ENCODE peak calls at places on chromosome 22, in four cellular contexts. J is A549, A is K562, Z is HepG2. M is an unnamed sample.

GRCh38 chr22:23203452-23204124 is 23.3 kb downstream of the BCR start:
- DNase-seq in J (no peak), A (peak), Z (no peak), M (no peak)

GRCh38 chr22:46881373-46882118 is 119.1 kb downstream of the TBC1D22A start:
- DNase-seq in J (no peak), A (no peak), Z (no peak), M (no peak)

GRCh38 chr22:39992088-39992826 is 2.5 kb upstream of the FAM83F start:
- DNase-seq in J (no peak), A (no peak), Z (no peak), M (no peak)

GRCh38 chr22:30855266-30855665 is 113.3 kb downstream of the MORC2 start:
- DNase-seq in J (no peak), A (no peak), Z (no peak), M (no peak)

GRCh38 chr22:25363474-25363873 is 144.0 kb downstream of the CRYBB2 start:
- DNase-seq in J (no peak), A (no peak), Z (no peak), M (no peak)

GRCh38 chr22:33076368-33076767 is 18.2 kb upstream of the SYN3 start:
- DNase-seq in J (no peak), A (no peak), Z (no peak), M (no peak)

GRCh38 chr22:49999063-49999900 is 13.3 kb downstream of the IL17REL start:
- DNase-seq in J (no peak), A (peak), Z (no peak), M (no peak)

GRCh38 chr22:43465291-43466015 is 53.6 kb downstream of the MPPED1 start:
- DNase-seq in J (no peak), A (no peak), Z (no peak), M (no peak)

DNA sequence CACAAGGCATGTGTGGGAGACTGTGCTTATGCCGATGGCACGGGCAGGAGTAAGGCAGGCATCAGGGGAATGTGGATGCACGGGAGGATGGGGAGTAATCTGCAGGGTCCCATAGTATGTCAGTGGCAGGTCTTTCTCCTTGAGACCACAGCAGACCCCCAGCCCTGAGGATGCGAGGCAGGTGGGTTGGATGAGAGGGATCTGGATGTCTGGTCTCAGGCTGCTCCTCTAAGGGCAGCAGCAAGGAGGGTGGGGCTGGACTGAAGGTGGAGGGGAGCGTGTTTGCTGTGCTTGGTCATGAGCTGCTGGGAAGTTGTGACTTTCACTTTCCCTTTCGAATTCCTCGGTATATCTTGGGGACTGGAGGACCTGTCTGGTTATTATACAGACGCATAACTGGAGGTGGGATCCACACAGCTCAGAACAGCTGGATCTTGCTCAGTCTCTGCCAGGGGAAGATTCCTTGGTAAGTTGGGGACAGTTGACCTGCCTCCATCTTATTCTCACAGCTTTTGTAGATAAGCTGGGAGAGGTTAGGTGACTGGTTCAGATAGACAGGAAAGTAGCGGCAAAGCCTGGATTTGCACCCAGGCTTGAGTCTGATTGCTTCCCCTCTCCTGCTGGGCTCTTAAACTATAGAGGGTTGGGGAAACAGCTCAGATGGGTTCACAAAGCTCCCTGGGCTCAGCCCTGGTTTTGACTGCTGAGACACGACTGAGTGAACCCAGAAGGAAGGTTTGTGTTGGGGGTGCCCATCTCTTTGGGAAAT is at the start of gene APOL1:
- DNase-seq in J (no peak), A (peak), Z (peak), M (no peak)
- TF ChIP-seq PHF8 in J (no peak), A (peak), Z (no peak), M (no peak)

DNA sequence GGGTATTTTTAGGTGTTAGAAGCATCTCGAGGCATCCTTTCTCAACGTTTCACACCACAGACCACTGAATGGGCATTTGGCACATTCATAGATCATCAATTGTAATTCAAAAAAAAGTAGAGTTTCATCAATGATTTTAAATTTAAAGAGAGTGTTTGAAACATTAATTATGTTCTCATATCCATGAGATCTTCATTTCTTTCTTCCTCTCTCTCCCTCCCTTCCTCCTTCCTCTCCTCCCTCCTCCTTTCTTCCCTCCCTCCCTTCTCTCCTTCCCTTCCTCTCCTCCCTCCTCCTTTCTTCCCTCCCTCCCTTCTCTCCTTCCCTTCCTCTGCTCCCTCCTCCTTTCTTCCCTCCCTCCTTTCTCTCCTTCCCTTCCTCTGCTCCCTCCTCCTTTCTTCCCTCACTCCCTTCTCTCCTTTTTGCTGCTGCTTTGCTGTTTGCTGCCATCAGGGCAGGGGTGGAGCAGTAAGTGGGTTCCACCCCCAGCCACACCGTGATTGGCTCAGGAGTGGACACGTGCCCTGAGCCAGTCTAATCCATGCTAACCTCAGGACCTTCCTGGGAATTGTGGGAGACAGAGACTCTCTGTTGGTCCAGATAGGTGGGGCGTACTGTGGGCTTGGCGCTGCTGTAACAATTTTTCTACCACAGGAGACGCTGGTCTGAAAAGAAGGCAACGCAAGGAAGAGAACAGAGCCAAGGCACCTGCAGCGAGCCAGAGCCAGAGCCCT is 33.8 kb upstream of the APOBEC3A start:
- DNase-seq in J (peak), A (peak), Z (peak), M (no peak)
- TF ChIP-seq PHF8 in J (no peak), A (no peak), Z (no peak), M (no peak)

GRCh38 chr22:27273386-27273785 is 528.2 kb downstream of the MN1 start:
- DNase-seq in J (no peak), A (no peak), Z (no peak), M (no peak)

GRCh38 chr22:27267145-27267544 is 534.4 kb downstream of the MN1 start:
- DNase-seq in J (no peak), A (no peak), Z (no peak), M (no peak)

GRCh38 chr22:27270818-27271510 is 530.6 kb downstream of the MN1 start:
- DNase-seq in J (no peak), A (no peak), Z (no peak), M (no peak)

GRCh38 chr22:27274770-27275449 is 526.6 kb downstream of the MN1 start:
- DNase-seq in J (no peak), A (no peak), Z (no peak), M (no peak)

GRCh38 chr22:27269751-27270586 is 531.6 kb downstream of the MN1 start:
- DNase-seq in J (no peak), A (no peak), Z (no peak), M (no peak)
- TF ChIP-seq PHF8 in J (no peak), A (no peak), Z (no peak), M (no peak)

GRCh38 chr22:27462190-27462589 is 339.4 kb downstream of the MN1 start:
- DNase-seq in J (no peak), A (no peak), Z (peak), M (no peak)
- TF ChIP-seq PHF8 in J (no peak), A (no peak), Z (no peak), M (no peak)

DNA sequence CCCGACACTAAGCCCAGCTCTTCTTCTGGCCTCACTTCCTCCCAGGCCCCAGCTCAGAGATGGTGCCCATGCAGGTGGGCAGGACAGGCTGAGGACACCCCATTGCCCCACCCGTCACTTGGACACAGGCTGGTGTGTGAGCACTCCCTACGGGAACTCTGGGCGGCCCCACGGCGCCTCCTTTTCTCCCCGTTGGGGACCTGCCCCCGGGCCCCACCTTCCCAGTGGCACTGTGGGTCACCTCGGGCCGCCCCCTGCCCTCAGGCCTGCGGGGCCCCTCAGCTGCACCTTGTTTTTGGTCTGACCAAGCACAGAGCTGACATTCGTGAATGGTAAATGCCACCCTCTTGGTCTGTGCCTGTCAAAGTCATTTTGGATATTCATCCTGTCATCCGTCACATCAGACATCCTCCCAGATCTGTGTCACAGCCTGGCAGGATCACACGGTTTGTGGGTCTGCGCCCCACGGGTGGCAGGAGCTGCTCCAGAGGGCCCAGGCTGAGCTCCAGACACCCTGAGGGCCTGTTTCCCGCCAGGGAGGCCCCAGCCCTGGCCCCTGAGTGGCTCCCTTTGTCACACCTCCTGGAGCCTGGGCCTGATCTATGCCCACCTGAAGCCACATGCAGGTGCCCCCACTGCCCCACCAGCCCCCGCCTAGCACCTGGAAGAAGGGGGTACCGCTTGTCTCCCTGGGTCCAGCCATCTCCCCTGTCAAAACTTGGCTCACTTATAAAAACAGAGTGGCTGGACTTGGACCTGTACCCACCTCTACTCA is 1188.5 kb downstream of the BRD1 start:
- DNase-seq in J (no peak), A (no peak), Z (no peak), M (no peak)
- TF ChIP-seq PHF8 in J (no peak), A (no peak), Z (no peak), M (no peak)

GRCh38 chr22:48772286-48772907 is 1055.3 kb downstream of the BRD1 start:
- DNase-seq in J (no peak), A (no peak), Z (no peak), M (no peak)
- TF ChIP-seq PHF8 in J (no peak), A (no peak), Z (no peak), M (no peak)

GRCh38 chr22:20524004-20524481 is 16.6 kb downstream of the MED15 start:
- DNase-seq in J (no peak), A (peak), Z (peak), M (no peak)

GRCh38 chr22:20525048-20525447 is 17.6 kb downstream of the MED15 start:
- DNase-seq in J (no peak), A (no peak), Z (no peak), M (no peak)

GRCh38 chr22:20522828-20523117 is 15.4 kb downstream of the MED15 start:
- DNase-seq in J (no peak), A (no peak), Z (no peak), M (no peak)

GRCh38 chr22:20522134-20522827 is 14.9 kb downstream of the MED15 start:
- DNase-seq in J (no peak), A (peak), Z (no peak), M (no peak)

DNA sequence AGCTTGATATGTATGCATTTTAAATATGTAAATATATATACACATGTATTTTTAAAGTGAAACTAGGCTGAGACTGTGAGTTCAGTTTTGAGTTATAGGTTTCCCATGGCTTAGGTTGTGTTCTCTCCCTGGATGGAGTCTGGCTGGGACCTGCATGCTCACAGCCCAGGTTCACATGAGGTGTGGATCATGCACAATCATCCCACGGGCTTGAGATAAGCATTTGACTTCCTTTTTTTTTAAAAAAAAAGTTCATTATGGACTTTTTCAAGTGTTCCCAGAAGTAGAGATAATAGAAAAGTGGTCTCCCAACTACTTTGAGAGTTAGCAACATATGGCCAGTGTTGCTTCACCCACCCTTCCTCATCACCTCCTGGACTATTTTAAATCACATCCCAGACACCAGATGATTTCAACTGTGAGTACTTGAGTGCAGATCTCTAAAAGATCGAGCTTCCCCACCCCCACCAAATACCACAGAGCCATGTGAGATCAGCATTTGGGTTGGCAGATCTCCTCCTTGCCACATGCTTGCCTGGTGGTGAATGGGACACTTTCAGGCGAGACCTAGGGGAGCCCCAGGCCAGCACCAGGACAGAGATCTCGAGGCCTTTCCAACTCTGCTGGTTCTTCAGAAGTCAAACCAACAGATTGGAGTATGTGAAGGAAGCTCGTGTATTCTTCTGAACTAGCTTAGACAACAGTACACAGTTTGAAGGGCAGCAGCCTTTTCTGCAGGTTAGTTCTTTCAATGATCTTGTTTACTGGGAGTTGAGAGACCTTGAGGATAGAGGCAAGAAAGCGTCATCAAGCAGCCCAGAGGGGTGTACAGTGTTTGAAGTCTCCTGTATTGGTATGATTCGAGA is 15.9 kb downstream of the MED15 start:
- DNase-seq in J (no peak), A (peak), Z (no peak), M (no peak)
- TF ChIP-seq PHF8 in J (no peak), A (peak), Z (no peak), M (no peak)